ENCODE peak calls at places on chromosomes 12 and 14, in six cellular contexts. One of them, this sample, is unnamed.

GRCh38 chr12:88591343-88591742 is 11.1 kb upstream of the KITLG start:
- DNase-seq in amniotic epithelial cell: peak
- DNase-seq in fibroblast of mammary gland: peak
- DNase-seq in WTC11: no peak
- DNase-seq in stromal cell of bone marrow: peak
- DNase-seq in central memory CD4-positive, alpha-beta T cell: no peak
- DNase-seq in this sample: peak

GRCh38 chr14:71491925-71492324 is 440.3 kb upstream of the RGS6 start:
- DNase-seq in central memory CD4-positive, alpha-beta T cell: no peak
- DNase-seq in stromal cell of bone marrow: peak
- DNase-seq in amniotic epithelial cell: peak
- DNase-seq in fibroblast of mammary gland: no peak
- DNase-seq in WTC11: no peak
- DNase-seq in this sample: no peak

GRCh38 chr12:104737682-104738370 is 220.3 kb downstream of the SLC41A2 start:
- DNase-seq in central memory CD4-positive, alpha-beta T cell: no peak
- DNase-seq in WTC11: no peak
- DNase-seq in amniotic epithelial cell: no peak
- DNase-seq in fibroblast of mammary gland: no peak
- DNase-seq in stromal cell of bone marrow: no peak
- DNase-seq in this sample: no peak

GRCh38 chr14:93906341-93907329 is 20.5 kb upstream of the FAM181A start:
- DNase-seq in central memory CD4-positive, alpha-beta T cell: peak
- DNase-seq in fibroblast of mammary gland: peak
- DNase-seq in WTC11: peak
- DNase-seq in amniotic epithelial cell: peak
- DNase-seq in stromal cell of bone marrow: no peak
- DNase-seq in this sample: no peak

GRCh38 chr12:124836759-124837158 is 26.9 kb downstream of the SCARB1 start:
- DNase-seq in fibroblast of mammary gland: no peak
- DNase-seq in amniotic epithelial cell: no peak
- DNase-seq in WTC11: no peak
- DNase-seq in central memory CD4-positive, alpha-beta T cell: no peak
- DNase-seq in stromal cell of bone marrow: no peak
- DNase-seq in this sample: no peak

GRCh38 chr12:82691513-82691912 is 4.8 kb downstream of the TMTC2 start:
- DNase-seq in amniotic epithelial cell: no peak
- DNase-seq in fibroblast of mammary gland: no peak
- DNase-seq in WTC11: no peak
- DNase-seq in central memory CD4-positive, alpha-beta T cell: no peak
- DNase-seq in stromal cell of bone marrow: no peak
- DNase-seq in this sample: no peak

GRCh38 chr12:5083955-5084849 is 40.5 kb downstream of the KCNA5 start:
- DNase-seq in stromal cell of bone marrow: peak
- DNase-seq in WTC11: no peak
- DNase-seq in central memory CD4-positive, alpha-beta T cell: no peak
- DNase-seq in fibroblast of mammary gland: peak
- DNase-seq in amniotic epithelial cell: peak
- DNase-seq in this sample: peak

GRCh38 chr12:14256139-14256538 is 109.3 kb upstream of the ATF7IP start:
- DNase-seq in WTC11: no peak
- DNase-seq in fibroblast of mammary gland: peak
- DNase-seq in central memory CD4-positive, alpha-beta T cell: peak
- DNase-seq in amniotic epithelial cell: peak
- DNase-seq in stromal cell of bone marrow: peak
- DNase-seq in this sample: no peak

GRCh38 chr12:122060069-122060468 is 18.5 kb upstream of the MLXIP start:
- DNase-seq in fibroblast of mammary gland: no peak
- DNase-seq in stromal cell of bone marrow: no peak
- DNase-seq in amniotic epithelial cell: no peak
- DNase-seq in WTC11: no peak
- DNase-seq in central memory CD4-positive, alpha-beta T cell: no peak
- DNase-seq in this sample: no peak

GRCh38 chr12:65430571-65431306 is 152.3 kb downstream of the MSRB3 start:
- DNase-seq in fibroblast of mammary gland: peak
- DNase-seq in central memory CD4-positive, alpha-beta T cell: no peak
- DNase-seq in amniotic epithelial cell: peak
- DNase-seq in WTC11: no peak
- DNase-seq in stromal cell of bone marrow: peak
- DNase-seq in this sample: peak

GRCh38 chr12:124493809-124494750 is 73.3 kb downstream of the NCOR2 start:
- DNase-seq in central memory CD4-positive, alpha-beta T cell: no peak
- DNase-seq in amniotic epithelial cell: peak
- DNase-seq in WTC11: no peak
- DNase-seq in stromal cell of bone marrow: no peak
- DNase-seq in fibroblast of mammary gland: no peak
- DNase-seq in this sample: no peak

GRCh38 chr12:38161123-38162000 is 155.2 kb upstream of the ALG10B start:
- DNase-seq in central memory CD4-positive, alpha-beta T cell: no peak
- DNase-seq in amniotic epithelial cell: no peak
- DNase-seq in WTC11: no peak
- DNase-seq in stromal cell of bone marrow: no peak
- DNase-seq in fibroblast of mammary gland: no peak
- DNase-seq in this sample: no peak

GRCh38 chr14:25052385-25052784 is 2.4 kb upstream of the STXBP6 start:
- DNase-seq in central memory CD4-positive, alpha-beta T cell: no peak
- DNase-seq in WTC11: no peak
- DNase-seq in fibroblast of mammary gland: no peak
- DNase-seq in amniotic epithelial cell: no peak
- DNase-seq in stromal cell of bone marrow: no peak
- DNase-seq in this sample: no peak

GRCh38 chr14:99436247-99437180 is 44.1 kb downstream of the SETD3 start:
- DNase-seq in fibroblast of mammary gland: no peak
- DNase-seq in central memory CD4-positive, alpha-beta T cell: no peak
- DNase-seq in stromal cell of bone marrow: no peak
- DNase-seq in WTC11: no peak
- DNase-seq in amniotic epithelial cell: peak
- DNase-seq in this sample: no peak

GRCh38 chr14:22419620-22420019 is 169.4 kb downstream of the DAD1 start:
- DNase-seq in amniotic epithelial cell: no peak
- DNase-seq in fibroblast of mammary gland: no peak
- DNase-seq in stromal cell of bone marrow: no peak
- DNase-seq in WTC11: no peak
- DNase-seq in central memory CD4-positive, alpha-beta T cell: no peak
- DNase-seq in this sample: no peak

GRCh38 chr14:88036422-88036821 is 31.5 kb downstream of the GPR65 start:
- DNase-seq in amniotic epithelial cell: no peak
- DNase-seq in central memory CD4-positive, alpha-beta T cell: no peak
- DNase-seq in fibroblast of mammary gland: no peak
- DNase-seq in WTC11: no peak
- DNase-seq in stromal cell of bone marrow: no peak
- DNase-seq in this sample: no peak

GRCh38 chr14:67172056-67172455 is 17.2 kb upstream of the GARIN2 start:
- DNase-seq in amniotic epithelial cell: no peak
- DNase-seq in stromal cell of bone marrow: no peak
- DNase-seq in WTC11: no peak
- DNase-seq in fibroblast of mammary gland: no peak
- DNase-seq in central memory CD4-positive, alpha-beta T cell: no peak
- DNase-seq in this sample: no peak

GRCh38 chr12:1173806-1174617 is 183.0 kb downstream of the ERC1 start:
- DNase-seq in central memory CD4-positive, alpha-beta T cell: no peak
- DNase-seq in WTC11: no peak
- DNase-seq in fibroblast of mammary gland: no peak
- DNase-seq in stromal cell of bone marrow: no peak
- DNase-seq in amniotic epithelial cell: no peak
- DNase-seq in this sample: no peak

GRCh38 chr12:57236925-57237652 is 7.6 kb downstream of the SHMT2 start:
- DNase-seq in fibroblast of mammary gland: no peak
- DNase-seq in amniotic epithelial cell: no peak
- DNase-seq in stromal cell of bone marrow: no peak
- DNase-seq in WTC11: peak
- DNase-seq in central memory CD4-positive, alpha-beta T cell: no peak
- DNase-seq in this sample: no peak

GRCh38 chr14:46818147-46818546 is 166.6 kb upstream of the RPL10L start:
- DNase-seq in stromal cell of bone marrow: no peak
- DNase-seq in amniotic epithelial cell: no peak
- DNase-seq in WTC11: no peak
- DNase-seq in central memory CD4-positive, alpha-beta T cell: no peak
- DNase-seq in fibroblast of mammary gland: no peak
- DNase-seq in this sample: no peak

GRCh38 chr14:66634876-66635275 is 126.9 kb downstream of the GPHN start:
- DNase-seq in central memory CD4-positive, alpha-beta T cell: no peak
- DNase-seq in fibroblast of mammary gland: no peak
- DNase-seq in amniotic epithelial cell: peak
- DNase-seq in WTC11: no peak
- DNase-seq in stromal cell of bone marrow: no peak
- DNase-seq in this sample: no peak

GRCh38 chr14:20627337-20628032 is 14.0 kb downstream of the OR6S1 start:
- DNase-seq in central memory CD4-positive, alpha-beta T cell: no peak
- DNase-seq in stromal cell of bone marrow: peak
- DNase-seq in amniotic epithelial cell: peak
- DNase-seq in WTC11: no peak
- DNase-seq in fibroblast of mammary gland: no peak
- DNase-seq in this sample: no peak

GRCh38 chr12:62530596-62530995 is 64.0 kb downstream of the MON2 start:
- DNase-seq in amniotic epithelial cell: peak
- DNase-seq in stromal cell of bone marrow: no peak
- DNase-seq in WTC11: no peak
- DNase-seq in fibroblast of mammary gland: peak
- DNase-seq in central memory CD4-positive, alpha-beta T cell: no peak
- DNase-seq in this sample: peak

GRCh38 chr14:104827173-104828055 is 26.5 kb downstream of the ZBTB42 start:
- DNase-seq in fibroblast of mammary gland: peak
- DNase-seq in WTC11: peak
- DNase-seq in amniotic epithelial cell: peak
- DNase-seq in stromal cell of bone marrow: no peak
- DNase-seq in central memory CD4-positive, alpha-beta T cell: peak
- DNase-seq in this sample: no peak

GRCh38 chr14:75422169-75422568 is 5.7 kb upstream of the JDP2 start:
- DNase-seq in amniotic epithelial cell: peak
- DNase-seq in stromal cell of bone marrow: peak
- DNase-seq in central memory CD4-positive, alpha-beta T cell: no peak
- DNase-seq in WTC11: no peak
- DNase-seq in fibroblast of mammary gland: peak
- DNase-seq in this sample: no peak